ENCODE peak calls at places on chromosomes 16 and 17, in six cellular contexts. E, Z, Y, H, B and O are unnamed samples.

GRCh38 chr17:5283531-5284315 is 1.6 kb downstream of the RABEP1 start:
- DNase-seq in Z (no peak), B (no peak), H (no peak), E (no peak), Y (peak), O (no peak)

GRCh38 chr17:28225271-28225670 is 93.7 kb upstream of the TMEM97 start:
- DNase-seq in H (no peak), B (no peak), E (no peak), Y (no peak), Z (no peak), O (no peak)

GRCh38 chr16:66972983-66973382 is 11.9 kb downstream of the CES3 start:
- DNase-seq in B (no peak), Y (no peak), Z (no peak), H (no peak), E (no peak), O (no peak)

GRCh38 chr16:17470871-17471744 is at the start of gene XYLT1:
- DNase-seq in Z (no peak), E (no peak), Y (peak), H (no peak), B (peak), O (peak)

GRCh38 chr16:48441106-48441505 is 55.9 kb upstream of the SIAH1 start:
- DNase-seq in Z (no peak), E (no peak), B (no peak), H (no peak), Y (no peak), O (no peak)

GRCh38 chr16:65038125-65038524 is 83.7 kb downstream of the CDH11 start:
- DNase-seq in Z (no peak), Y (no peak), H (no peak), E (no peak), B (no peak), O (no peak)

GRCh38 chr17:77451894-77452852 is 311.4 kb downstream of the SEC14L1 start:
- DNase-seq in Y (peak), E (no peak), Z (no peak), B (peak), H (peak), O (no peak)

GRCh38 chr16:4116328-4117249 is at the start of gene ADCY9:
- DNase-seq in H (peak), B (peak), Y (peak), E (peak), Z (peak), O (peak)